ENCODE peak calls at places on chromosome 12, in five cellular contexts. J is HCT116, U is vagina, M is sigmoid colon, V is endothelial cell of umbilical vein. Z is an unnamed sample.

GRCh38 chr12:106508966-106509365 is 73.8 kb upstream of the RFX4 start:
- DNase-seq in J (no peak), U (no peak), M (no peak), V (no peak), Z (no peak)

GRCh38 chr12:108918206-108918605 is 38.3 kb downstream of the DAO start:
- DNase-seq in J (no peak), U (no peak), M (no peak), V (no peak), Z (no peak)

GRCh38 chr12:25152055-25152454 is 42.9 kb downstream of the DNAI7 start:
- DNase-seq in J (no peak), U (no peak), M (no peak), V (no peak), Z (no peak)

GRCh38 chr12:128763395-128763794 is 60.4 kb downstream of the SLC15A4 start:
- DNase-seq in J (no peak), U (no peak), M (no peak), V (no peak), Z (no peak)

GRCh38 chr12:32270818-32271710 is 128.3 kb upstream of the FGD4 start:
- DNase-seq in J (no peak), U (no peak), M (no peak), V (peak; percentile 79), Z (no peak)

GRCh38 chr12:40012709-40013108 is 93.2 kb downstream of the SLC2A13 start:
- DNase-seq in J (no peak), U (no peak), M (no peak), V (peak; percentile 11), Z (no peak)

GRCh38 chr12:23259558-23259957 is 634.6 kb downstream of the ETNK1 start:
- DNase-seq in J (no peak), U (no peak), M (no peak), V (peak; percentile 73), Z (no peak)

GRCh38 chr12:76158518-76159321 is 74.2 kb upstream of the NAP1L1 start:
- DNase-seq in J (peak; percentile 34), U (no peak), M (peak; percentile 62), V (peak; percentile 78), Z (peak; percentile 6)

GRCh38 chr12:67394600-67394999 is 125.4 kb downstream of the CAND1 start:
- DNase-seq in J (no peak), U (no peak), M (peak; percentile 64), V (peak; percentile 9), Z (peak; percentile 85)

GRCh38 chr12:19970116-19970515 is 398.2 kb upstream of the PDE3A start:
- DNase-seq in J (no peak), U (no peak), M (no peak), V (no peak), Z (no peak)

GRCh38 chr12:62210422-62210821 is 49.8 kb upstream of the USP15 start:
- DNase-seq in J (peak; percentile 37), U (no peak), M (no peak), V (peak; percentile 39), Z (no peak)

GRCh38 chr12:92439397-92439779 is 263.4 kb upstream of the PLEKHG7 start:
- DNase-seq in J (no peak), U (no peak), M (no peak), V (no peak), Z (peak; percentile 16)

GRCh38 chr12:57232156-57232756 is 2.7 kb downstream of the SHMT2 start:
- DNase-seq in J (no peak), U (no peak), M (no peak), V (no peak), Z (no peak)

GRCh38 chr12:58388261-58388660 is 446.9 kb downstream of the ATP23 start:
- DNase-seq in J (no peak), U (no peak), M (no peak), V (no peak), Z (no peak)

GRCh38 chr12:42725839-42726238 is 136.3 kb upstream of the PRICKLE1 start:
- DNase-seq in J (no peak), U (no peak), M (no peak), V (peak; percentile 64), Z (no peak)

DNA sequence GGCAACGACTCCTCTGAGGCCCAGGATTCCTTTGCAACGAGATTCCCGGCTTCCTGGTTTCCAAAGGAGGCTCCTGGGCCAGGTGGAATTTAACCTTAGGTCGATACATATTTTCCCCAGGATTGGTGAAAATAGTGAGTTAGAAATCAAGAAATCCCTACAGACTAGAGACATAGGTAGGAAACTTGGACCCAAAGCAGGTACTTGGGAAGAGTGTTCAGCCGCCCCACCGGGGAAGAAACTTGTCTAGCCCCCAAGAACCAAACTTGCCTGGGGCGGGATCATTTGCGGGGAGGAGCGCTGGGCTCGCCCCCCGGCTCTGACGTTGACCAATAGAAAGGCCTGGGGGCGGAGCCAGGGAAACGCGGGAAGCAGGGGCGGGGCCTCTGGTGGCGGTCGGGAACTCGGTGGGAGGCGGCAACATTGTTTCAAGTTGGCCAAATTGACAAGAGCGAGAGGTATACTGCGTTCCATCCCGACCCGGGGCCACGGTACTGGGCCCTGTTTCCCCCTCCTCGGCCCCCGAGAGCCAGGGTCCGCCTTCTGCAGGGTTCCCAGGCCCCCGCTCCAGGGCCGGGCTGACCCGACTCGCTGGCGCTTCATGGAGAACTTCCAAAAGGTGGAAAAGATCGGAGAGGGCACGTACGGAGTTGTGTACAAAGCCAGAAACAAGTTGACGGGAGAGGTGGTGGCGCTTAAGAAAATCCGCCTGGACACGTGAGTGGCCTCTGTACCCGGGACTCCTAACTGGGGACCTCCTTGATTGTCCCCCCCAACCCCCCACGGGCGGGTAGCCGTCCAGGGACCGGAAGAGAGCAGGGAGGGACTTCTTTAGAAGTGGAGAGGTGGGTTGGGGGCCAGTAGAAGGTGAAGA is at the start of gene CDK2:
- DNase-seq in J (peak; percentile 61), U (no peak), M (peak; percentile 98), V (peak; percentile 89), Z (peak; percentile 97)
- TF ChIP-seq POLR2AphosphoS5 in J (peak; percentile 71), U (peak; percentile 84), M (peak; percentile 80), V (peak; percentile 76), Z (peak; percentile 96)

DNA sequence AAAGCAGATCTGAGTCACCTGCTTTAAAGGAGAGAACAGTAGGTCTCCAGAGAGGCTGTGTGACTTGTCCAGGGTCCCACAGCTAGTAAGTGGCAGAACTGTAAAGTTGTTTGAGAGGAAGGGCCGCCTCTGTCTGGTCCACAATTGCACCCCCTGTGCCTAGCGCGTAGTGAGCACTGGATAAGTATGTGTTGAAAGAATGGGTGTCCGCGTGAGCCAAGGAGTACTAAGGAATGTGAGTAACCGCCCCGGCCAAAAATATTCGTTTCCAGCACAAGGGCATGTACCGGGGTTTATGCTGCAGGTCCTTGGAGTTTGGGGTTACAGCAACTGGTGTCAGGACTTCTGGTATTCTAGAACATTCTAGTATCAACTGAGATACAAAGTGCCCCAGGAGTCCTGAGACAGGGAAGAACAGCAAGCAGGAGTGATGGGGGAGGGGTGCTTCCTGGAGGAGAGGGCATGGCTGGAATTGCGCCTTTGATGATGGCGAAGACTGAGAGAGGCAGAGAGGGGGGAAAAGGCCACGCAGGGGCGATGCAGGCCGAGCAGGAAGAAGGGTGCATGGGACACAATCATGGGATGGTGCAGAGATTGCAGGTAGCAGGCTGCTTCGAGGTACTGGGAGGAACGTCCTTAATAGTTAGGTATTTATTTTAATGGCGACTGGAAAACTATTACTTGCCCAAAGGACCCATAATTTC is 91.0 kb downstream of the SCARB1 start:
- DNase-seq in J (no peak), U (no peak), M (no peak), V (no peak), Z (no peak)
- H3K4me1 ChIP-seq in J (no peaks in the 10 kb centered on the region), U (peaks cover 28% of the 10 kb centered on the region), M (no peaks in the 10 kb centered on the region), V (peaks cover 9% of the 10 kb centered on the region), Z (peaks cover 2% of the 10 kb centered on the region)

GRCh38 chr12:107684990-107685359 is 624 bp upstream of the PWP1 start:
- DNase-seq in J (peak; percentile 23), U (no peak), M (no peak), V (no peak), Z (no peak)

GRCh38 chr12:107685360-107686248 is at the start of gene PWP1:
- DNase-seq in J (peak; percentile 94), U (peak; percentile 97), M (peak; percentile 95), V (peak; percentile 97), Z (peak; percentile 94)

GRCh38 chr12:107681836-107682820 is 3.5 kb upstream of the PWP1 start:
- DNase-seq in J (no peak), U (no peak), M (no peak), V (no peak), Z (no peak)

GRCh38 chr12:107681455-107681835 is 4.2 kb upstream of the PWP1 start:
- DNase-seq in J (no peak), U (no peak), M (no peak), V (no peak), Z (no peak)

DNA sequence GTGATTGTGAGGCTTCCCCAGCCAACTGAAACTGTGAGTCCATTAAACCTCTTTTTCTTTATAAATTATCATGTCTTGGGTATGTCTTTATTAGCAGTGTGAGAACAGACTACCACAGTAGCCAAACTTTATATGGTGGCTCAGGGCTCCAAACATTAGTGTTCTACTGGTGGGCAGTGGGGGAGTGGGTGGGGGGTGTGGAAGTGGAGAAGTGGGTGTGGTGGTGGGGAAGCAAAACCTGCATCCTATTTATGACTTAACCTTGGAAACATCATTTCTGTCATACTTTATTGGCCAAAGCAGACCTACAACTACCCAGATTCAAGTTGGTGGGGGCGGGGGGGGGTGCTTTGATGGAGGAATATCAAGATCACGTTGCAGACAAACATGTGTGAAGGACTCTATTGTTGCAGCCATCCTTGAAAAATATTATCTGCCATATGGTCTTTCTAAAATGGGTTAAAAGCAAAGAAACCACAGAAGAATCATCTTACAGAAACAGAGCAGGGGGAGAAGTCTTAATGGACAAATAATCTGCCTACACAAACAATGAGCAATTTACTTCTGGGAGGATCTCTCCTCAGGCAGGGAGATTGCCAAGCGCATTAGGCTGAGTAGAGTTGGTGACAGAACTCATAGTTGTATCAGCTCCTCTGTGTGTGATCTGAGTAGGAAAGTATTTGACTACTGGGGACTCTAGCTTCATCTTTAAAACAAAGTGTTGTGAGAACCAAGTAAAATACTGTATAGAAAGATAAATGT is 1.4 kb upstream of the PWP1 start:
- DNase-seq in J (no peak), U (no peak), M (no peak), V (no peak), Z (no peak)
- H3K4me3 ChIP-seq in J (peak overlapping the region; percentile 97), U (no peak overlapping the region), M (no peak overlapping the region), V (no peak overlapping the region), Z (no peak overlapping the region)

GRCh38 chr12:59650594-59651229 is 54.9 kb downstream of the SLC16A7 start:
- DNase-seq in J (no peak), U (no peak), M (no peak), V (no peak), Z (no peak)

GRCh38 chr12:59654061-59654460 is 58.2 kb downstream of the SLC16A7 start:
- DNase-seq in J (no peak), U (no peak), M (no peak), V (no peak), Z (no peak)

GRCh38 chr12:59649203-59649602 is 53.4 kb downstream of the SLC16A7 start:
- DNase-seq in J (no peak), U (no peak), M (no peak), V (no peak), Z (no peak)

GRCh38 chr12:59652098-59652497 is 56.3 kb downstream of the SLC16A7 start:
- DNase-seq in J (no peak), U (no peak), M (no peak), V (no peak), Z (no peak)

DNA sequence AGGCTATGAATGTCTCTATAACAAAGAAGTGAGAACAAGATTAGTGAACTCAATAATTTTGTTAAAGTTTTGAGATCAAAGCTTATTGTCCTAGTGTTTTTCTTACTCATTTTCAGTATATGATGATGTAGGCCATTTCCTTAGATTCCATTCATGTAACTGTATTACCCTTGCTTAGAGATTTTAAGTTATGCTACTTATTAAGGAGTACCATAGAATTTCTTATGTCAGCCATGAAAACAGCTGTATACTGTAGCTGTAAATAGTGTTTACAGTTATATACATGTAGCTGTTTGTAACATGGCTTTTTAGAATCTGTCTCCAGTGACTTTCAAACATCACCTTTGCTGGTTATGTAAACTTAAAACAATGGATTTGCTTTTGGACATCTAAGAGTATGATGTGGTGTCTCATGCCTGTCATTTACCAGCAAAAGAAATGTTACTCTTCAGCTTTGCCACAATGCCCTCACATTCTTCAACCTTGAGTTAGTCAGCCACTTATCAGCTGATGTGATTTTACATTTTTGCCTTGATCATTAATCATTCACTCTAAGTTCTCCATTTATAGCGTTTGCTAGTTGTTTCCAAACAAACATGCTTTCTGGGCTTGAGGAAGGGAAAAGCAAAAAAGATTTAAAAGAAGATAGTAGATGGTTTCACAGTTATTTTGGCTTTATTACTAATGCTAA is 55.5 kb downstream of the SLC16A7 start:
- DNase-seq in J (no peak), U (no peak), M (no peak), V (peak; percentile 51), Z (no peak)
- TF ChIP-seq POLR2AphosphoS5 in J (no peak), U (no peak), M (no peak), V (no peak), Z (no peak)

Z was measured in prostate gland.